ENCODE peak calls at places on chromosomes 16 and 17, in six cellular contexts. F, A, X, H, Q and G are unnamed samples.

GRCh38 chr17:3002538-3003301 is 60.7 kb downstream of the OR1D5 start:
- DNase-seq in F (no peak), X (no peak), H (peak; percentile 97), Q (no peak), A (no peak), G (peak; percentile 39)

GRCh38 chr17:64732336-64733006 is 70.4 kb upstream of the SMURF2 start:
- DNase-seq in A (no peak), Q (peak; percentile 85), F (peak; percentile 58), X (no peak), H (no peak), G (peak; percentile 74)

GRCh38 chr16:61791465-61791864 is 244.8 kb downstream of the CDH8 start:
- DNase-seq in H (no peak), A (no peak), F (no peak), X (no peak), Q (peak; percentile 13), G (no peak)

GRCh38 chr17:8223356-8224063 is 13.1 kb upstream of the AURKB start:
- DNase-seq in H (peak; percentile 74), A (no peak), X (peak; percentile 38), F (peak; percentile 72), Q (peak; percentile 41), G (peak; percentile 95)

GRCh38 chr16:71230122-71230845 is at the start of gene HYDIN:
- DNase-seq in H (no peak), X (peak; percentile 93), Q (peak; percentile 24), A (peak; percentile 18), F (no peak), G (peak; percentile 95)

GRCh38 chr16:57289391-57290257 is 5.2 kb upstream of the PLLP start:
- DNase-seq in F (no peak), Q (no peak), A (no peak), H (no peak), X (no peak), G (no peak)

GRCh38 chr16:6510261-6510660 is 822.4 kb upstream of the RBFOX1 start:
- DNase-seq in F (no peak), H (no peak), X (no peak), Q (no peak), A (no peak), G (no peak)

GRCh38 chr16:50273888-50274770 is 7.8 kb downstream of the ADCY7 start:
- DNase-seq in A (no peak), X (no peak), Q (no peak), H (peak; percentile 85), F (peak; percentile 36), G (no peak)

GRCh38 chr16:47258874-47259461 is 115.2 kb upstream of the NETO2 start:
- DNase-seq in X (peak; percentile 58), H (peak; percentile 47), A (no peak), F (no peak), Q (peak; percentile 13), G (peak; percentile 58)

GRCh38 chr17:76014925-76015261 is 12.2 kb downstream of the EVPL start:
- DNase-seq in H (no peak), F (no peak), X (no peak), A (peak; percentile 80), Q (no peak), G (peak; percentile 91)

GRCh38 chr17:15944720-15945492 is at the start of gene ADORA2B:
- DNase-seq in A (no peak), X (peak; percentile 83), F (peak; percentile 56), H (no peak), Q (peak; percentile 77), G (peak; percentile 74)

GRCh38 chr16:55019419-55020131 is 88.9 kb downstream of the IRX5 start:
- DNase-seq in H (no peak), A (no peak), F (no peak), Q (no peak), X (no peak), G (no peak)